ENCODE peak calls at places on chromosomes 6 and 20, in nine cellular contexts. One of them, this sample, is unnamed.

GRCh38 chr6:105748737-105749161 is 337.4 kb upstream of the PRDM1 start:
- DNase-seq in left lung: peak
- DNase-seq in mucosa of descending colon: no peak
- DNase-seq in HFF-Myc: no peak
- DNase-seq in keratinocyte: no peak
- DNase-seq in GM12865: no peak
- DNase-seq in astrocyte: peak
- DNase-seq in heart left ventricle: no peak
- DNase-seq in heart right ventricle: no peak
- DNase-seq in this sample: no peak

GRCh38 chr6:41551857-41552256 is 5.7 kb downstream of the FOXP4 start:
- DNase-seq in left lung: no peak
- DNase-seq in mucosa of descending colon: no peak
- DNase-seq in HFF-Myc: no peak
- DNase-seq in keratinocyte: no peak
- DNase-seq in GM12865: no peak
- DNase-seq in astrocyte: no peak
- DNase-seq in heart left ventricle: no peak
- DNase-seq in heart right ventricle: no peak
- DNase-seq in this sample: no peak

GRCh38 chr6:155523821-155524238 is 68.2 kb upstream of the NOX3 start:
- DNase-seq in left lung: no peak
- DNase-seq in mucosa of descending colon: no peak
- DNase-seq in HFF-Myc: no peak
- DNase-seq in keratinocyte: no peak
- DNase-seq in GM12865: no peak
- DNase-seq in astrocyte: no peak
- DNase-seq in heart left ventricle: no peak
- DNase-seq in heart right ventricle: no peak
- DNase-seq in this sample: no peak

GRCh38 chr6:149094156-149094555 is 223.4 kb upstream of the TAB2 start:
- DNase-seq in left lung: no peak
- DNase-seq in mucosa of descending colon: no peak
- DNase-seq in HFF-Myc: no peak
- DNase-seq in keratinocyte: no peak
- DNase-seq in GM12865: no peak
- DNase-seq in astrocyte: peak
- DNase-seq in heart left ventricle: no peak
- DNase-seq in heart right ventricle: no peak
- DNase-seq in this sample: no peak

GRCh38 chr6:137975058-137975940 is 108.2 kb downstream of the TNFAIP3 start:
- DNase-seq in left lung: no peak
- DNase-seq in mucosa of descending colon: no peak
- DNase-seq in HFF-Myc: no peak
- DNase-seq in keratinocyte: no peak
- DNase-seq in GM12865: peak
- DNase-seq in astrocyte: no peak
- DNase-seq in heart left ventricle: no peak
- DNase-seq in heart right ventricle: no peak
- DNase-seq in this sample: no peak

GRCh38 chr20:25486377-25486776 is 78.9 kb downstream of the GINS1 start:
- DNase-seq in left lung: no peak
- DNase-seq in mucosa of descending colon: no peak
- DNase-seq in HFF-Myc: peak
- DNase-seq in keratinocyte: no peak
- DNase-seq in GM12865: no peak
- DNase-seq in astrocyte: no peak
- DNase-seq in heart left ventricle: peak
- DNase-seq in heart right ventricle: no peak
- DNase-seq in this sample: no peak

GRCh38 chr6:23642849-23643248 is 483.2 kb upstream of the NRSN1 start:
- DNase-seq in left lung: no peak
- DNase-seq in mucosa of descending colon: no peak
- DNase-seq in HFF-Myc: no peak
- DNase-seq in keratinocyte: no peak
- DNase-seq in GM12865: no peak
- DNase-seq in astrocyte: no peak
- DNase-seq in heart left ventricle: no peak
- DNase-seq in heart right ventricle: no peak
- DNase-seq in this sample: no peak

GRCh38 chr20:53621482-53622246 is 28.0 kb upstream of the ZNF217 start:
- DNase-seq in left lung: no peak
- DNase-seq in mucosa of descending colon: peak
- DNase-seq in HFF-Myc: peak
- DNase-seq in keratinocyte: peak
- DNase-seq in GM12865: peak
- DNase-seq in astrocyte: peak
- DNase-seq in heart left ventricle: no peak
- DNase-seq in heart right ventricle: peak
- DNase-seq in this sample: peak

GRCh38 chr6:54085526-54085925 is 25.7 kb upstream of the MLIP start:
- DNase-seq in left lung: no peak
- DNase-seq in mucosa of descending colon: no peak
- DNase-seq in HFF-Myc: peak
- DNase-seq in keratinocyte: no peak
- DNase-seq in GM12865: no peak
- DNase-seq in astrocyte: peak
- DNase-seq in heart left ventricle: no peak
- DNase-seq in heart right ventricle: no peak
- DNase-seq in this sample: no peak

GRCh38 chr6:87905101-87905517 is 142.5 kb upstream of the SPACA1 start:
- DNase-seq in left lung: no peak
- DNase-seq in mucosa of descending colon: no peak
- DNase-seq in HFF-Myc: no peak
- DNase-seq in keratinocyte: no peak
- DNase-seq in GM12865: peak
- DNase-seq in astrocyte: no peak
- DNase-seq in heart left ventricle: no peak
- DNase-seq in heart right ventricle: no peak
- DNase-seq in this sample: no peak

GRCh38 chr20:33392016-33392415 is 9.3 kb downstream of the CDK5RAP1 start:
- DNase-seq in left lung: no peak
- DNase-seq in mucosa of descending colon: no peak
- DNase-seq in HFF-Myc: peak
- DNase-seq in keratinocyte: no peak
- DNase-seq in GM12865: no peak
- DNase-seq in astrocyte: peak
- DNase-seq in heart left ventricle: no peak
- DNase-seq in heart right ventricle: no peak
- DNase-seq in this sample: peak

GRCh38 chr6:163787001-163787667 is 372.6 kb downstream of the QKI start:
- DNase-seq in left lung: no peak
- DNase-seq in mucosa of descending colon: no peak
- DNase-seq in HFF-Myc: no peak
- DNase-seq in keratinocyte: no peak
- DNase-seq in GM12865: no peak
- DNase-seq in astrocyte: no peak
- DNase-seq in heart left ventricle: no peak
- DNase-seq in heart right ventricle: no peak
- DNase-seq in this sample: no peak

GRCh38 chr6:13624871-13625288 is 9.7 kb downstream of the NOL7 start:
- DNase-seq in left lung: no peak
- DNase-seq in mucosa of descending colon: peak
- DNase-seq in HFF-Myc: peak
- DNase-seq in keratinocyte: no peak
- DNase-seq in GM12865: peak
- DNase-seq in astrocyte: no peak
- DNase-seq in heart left ventricle: no peak
- DNase-seq in heart right ventricle: no peak
- DNase-seq in this sample: no peak
- TF ChIP-seq CTCF in left lung: no peak
- TF ChIP-seq CTCF in mucosa of descending colon: no peak
- TF ChIP-seq CTCF in HFF-Myc: peak
- TF ChIP-seq CTCF in keratinocyte: peak
- TF ChIP-seq CTCF in GM12865: peak
- TF ChIP-seq CTCF in astrocyte: peak
- TF ChIP-seq CTCF in heart left ventricle: peak
- TF ChIP-seq CTCF in heart right ventricle: peak
- TF ChIP-seq CTCF in this sample: no peak

GRCh38 chr20:48352042-48352441 is 475.8 kb downstream of the PREX1 start:
- DNase-seq in left lung: no peak
- DNase-seq in mucosa of descending colon: no peak
- DNase-seq in HFF-Myc: no peak
- DNase-seq in keratinocyte: no peak
- DNase-seq in GM12865: no peak
- DNase-seq in astrocyte: no peak
- DNase-seq in heart left ventricle: no peak
- DNase-seq in heart right ventricle: no peak
- DNase-seq in this sample: no peak

GRCh38 chr20:48348022-48348421 is 479.8 kb downstream of the PREX1 start:
- DNase-seq in left lung: no peak
- DNase-seq in mucosa of descending colon: no peak
- DNase-seq in HFF-Myc: no peak
- DNase-seq in keratinocyte: no peak
- DNase-seq in GM12865: no peak
- DNase-seq in astrocyte: no peak
- DNase-seq in heart left ventricle: no peak
- DNase-seq in heart right ventricle: no peak
- DNase-seq in this sample: no peak

GRCh38 chr20:48352628-48353027 is 475.2 kb downstream of the PREX1 start:
- DNase-seq in left lung: no peak
- DNase-seq in mucosa of descending colon: no peak
- DNase-seq in HFF-Myc: no peak
- DNase-seq in keratinocyte: no peak
- DNase-seq in GM12865: no peak
- DNase-seq in astrocyte: no peak
- DNase-seq in heart left ventricle: no peak
- DNase-seq in heart right ventricle: no peak
- DNase-seq in this sample: no peak

GRCh38 chr20:48349673-48350072 is 478.1 kb downstream of the PREX1 start:
- DNase-seq in left lung: no peak
- DNase-seq in mucosa of descending colon: no peak
- DNase-seq in HFF-Myc: no peak
- DNase-seq in keratinocyte: no peak
- DNase-seq in GM12865: no peak
- DNase-seq in astrocyte: no peak
- DNase-seq in heart left ventricle: no peak
- DNase-seq in heart right ventricle: no peak
- DNase-seq in this sample: no peak

DNA sequence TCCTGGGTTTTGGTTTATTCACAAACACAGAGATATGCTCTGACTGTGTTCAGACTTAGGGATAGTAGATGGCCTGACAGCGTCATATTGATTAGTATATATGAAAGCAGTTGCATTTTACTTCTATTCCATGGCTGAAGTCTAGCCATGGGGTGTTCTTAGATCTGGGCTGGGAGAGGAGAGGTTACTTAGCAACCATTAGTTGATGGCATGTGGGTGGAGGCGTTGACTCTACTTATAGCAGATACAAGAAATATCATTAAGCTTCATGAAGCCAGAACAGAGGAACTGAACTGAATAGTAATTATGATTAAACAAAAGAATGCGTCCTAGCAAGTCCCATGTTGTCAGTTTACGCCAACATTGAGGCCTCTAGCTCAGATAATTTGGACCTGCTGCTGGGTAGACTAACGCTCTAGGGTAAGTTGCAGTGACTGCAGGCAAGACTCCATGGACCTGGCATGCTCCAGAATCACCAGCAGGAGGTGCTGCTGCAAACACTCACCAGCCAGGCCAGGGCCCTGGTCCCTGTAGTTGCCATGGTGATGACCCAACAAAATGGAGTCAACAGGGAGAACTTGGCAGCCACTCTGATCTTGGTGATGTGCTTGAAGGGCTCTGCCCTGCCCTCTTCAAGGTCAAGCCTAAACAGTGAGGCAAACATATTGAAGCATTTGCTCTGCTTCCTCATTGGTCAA is 477.4 kb downstream of the PREX1 start:
- DNase-seq in left lung: no peak
- DNase-seq in mucosa of descending colon: no peak
- DNase-seq in HFF-Myc: no peak
- DNase-seq in keratinocyte: no peak
- DNase-seq in GM12865: peak
- DNase-seq in astrocyte: no peak
- DNase-seq in heart left ventricle: no peak
- DNase-seq in heart right ventricle: no peak
- DNase-seq in this sample: no peak
- TF ChIP-seq CTCF in left lung: no peak
- TF ChIP-seq CTCF in mucosa of descending colon: no peak
- TF ChIP-seq CTCF in HFF-Myc: peak
- TF ChIP-seq CTCF in keratinocyte: peak
- TF ChIP-seq CTCF in GM12865: peak
- TF ChIP-seq CTCF in astrocyte: no peak
- TF ChIP-seq CTCF in heart left ventricle: peak
- TF ChIP-seq CTCF in heart right ventricle: peak
- TF ChIP-seq CTCF in this sample: no peak

DNA sequence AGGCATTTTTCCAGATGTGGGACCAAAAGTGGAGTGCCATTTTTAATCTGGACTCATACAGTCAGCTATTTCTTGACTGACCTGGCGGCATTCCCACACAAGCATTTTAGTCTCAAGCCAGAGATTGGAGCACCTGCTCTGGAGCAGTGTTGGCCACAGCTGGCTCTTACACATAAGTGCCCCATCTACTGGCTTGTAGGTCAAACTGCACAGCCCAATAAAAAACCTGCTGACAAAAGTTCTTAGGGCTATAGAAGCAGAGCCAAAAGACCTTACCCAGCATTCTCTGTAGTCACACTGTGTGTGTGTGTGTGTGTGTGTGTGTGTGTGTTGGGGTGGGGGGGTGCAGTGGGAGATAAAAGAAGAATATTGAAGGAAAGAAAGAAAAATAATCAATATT is 38.6 kb upstream of the SENP6 start:
- DNase-seq in left lung: no peak
- DNase-seq in mucosa of descending colon: peak
- DNase-seq in HFF-Myc: peak
- DNase-seq in keratinocyte: peak
- DNase-seq in GM12865: peak
- DNase-seq in astrocyte: peak
- DNase-seq in heart left ventricle: no peak
- DNase-seq in heart right ventricle: no peak
- DNase-seq in this sample: no peak
- TF ChIP-seq CTCF in left lung: peak
- TF ChIP-seq CTCF in mucosa of descending colon: no peak
- TF ChIP-seq CTCF in HFF-Myc: peak
- TF ChIP-seq CTCF in keratinocyte: peak
- TF ChIP-seq CTCF in GM12865: peak
- TF ChIP-seq CTCF in astrocyte: peak
- TF ChIP-seq CTCF in heart left ventricle: no peak
- TF ChIP-seq CTCF in heart right ventricle: no peak
- TF ChIP-seq CTCF in this sample: no peak

DNA sequence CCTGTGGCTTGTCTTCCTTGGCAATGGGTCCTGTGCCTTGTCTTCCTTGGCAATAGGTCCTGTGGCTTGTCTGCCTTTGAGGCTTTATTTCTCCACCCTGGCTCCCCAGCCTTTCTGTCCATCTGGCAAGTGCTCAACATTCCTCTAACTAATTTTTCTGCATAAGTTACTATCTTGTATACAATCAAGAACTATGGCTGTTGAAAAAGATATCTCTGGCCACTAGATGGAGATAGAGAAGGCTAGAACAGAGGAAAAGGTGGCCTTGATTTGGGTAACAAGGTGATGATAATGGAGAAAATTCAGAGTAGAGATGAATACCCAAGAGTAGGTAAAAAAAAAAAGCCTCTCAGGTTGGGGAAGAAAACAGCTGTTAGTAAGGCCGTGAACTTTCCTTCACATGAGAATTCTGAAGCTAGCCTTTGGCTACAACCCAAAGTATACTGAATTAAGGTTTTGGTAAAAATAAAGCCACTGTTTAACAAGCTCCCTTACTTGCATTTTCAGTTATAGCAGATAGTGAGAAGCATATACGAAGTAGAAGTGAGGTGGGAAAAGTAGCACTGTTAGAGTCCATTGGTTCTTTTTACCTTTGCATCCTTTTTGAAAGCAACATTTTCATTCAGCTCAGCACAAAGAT is 505.0 kb downstream of the DOK5 start:
- DNase-seq in left lung: no peak
- DNase-seq in mucosa of descending colon: no peak
- DNase-seq in HFF-Myc: no peak
- DNase-seq in keratinocyte: no peak
- DNase-seq in GM12865: peak
- DNase-seq in astrocyte: peak
- DNase-seq in heart left ventricle: no peak
- DNase-seq in heart right ventricle: no peak
- DNase-seq in this sample: no peak
- TF ChIP-seq CTCF in left lung: peak
- TF ChIP-seq CTCF in mucosa of descending colon: peak
- TF ChIP-seq CTCF in HFF-Myc: no peak
- TF ChIP-seq CTCF in keratinocyte: peak
- TF ChIP-seq CTCF in GM12865: peak
- TF ChIP-seq CTCF in astrocyte: peak
- TF ChIP-seq CTCF in heart left ventricle: peak
- TF ChIP-seq CTCF in heart right ventricle: peak
- TF ChIP-seq CTCF in this sample: peak